ENCODE peak calls at places on chromosomes 12 and 14, in six cellular contexts. J, A, N, G, B and Y are unnamed samples.

GRCh38 chr12:106248177-106248848 is 493 bp upstream of the CKAP4 start:
- DNase-seq in J (peak; percentile 53), A (peak; percentile 71), N (peak; percentile 82), G (no peak), B (peak; percentile 71), Y (no peak)

GRCh38 chr12:103301642-103302620 is 193.8 kb downstream of the C12orf42 start:
- DNase-seq in J (no peak), A (no peak), N (no peak), G (no peak), B (no peak), Y (no peak)

GRCh38 chr12:50751921-50752721 is 11.8 kb upstream of the ATF1 start:
- DNase-seq in J (no peak), A (no peak), N (peak; percentile 16), G (no peak), B (no peak), Y (no peak)

GRCh38 chr12:1913377-1914115 is 4.9 kb downstream of the CACNA2D4 start:
- DNase-seq in J (peak; percentile 3), A (no peak), N (no peak), G (no peak), B (no peak), Y (no peak)

GRCh38 chr12:12582193-12582881 is 19.7 kb upstream of the DUSP16 start:
- DNase-seq in J (no peak), A (no peak), N (no peak), G (no peak), B (no peak), Y (no peak)

GRCh38 chr12:48813464-48814312 is 4.6 kb upstream of the CACNB3 start:
- DNase-seq in J (no peak), A (peak; percentile 55), N (peak; percentile 36), G (no peak), B (no peak), Y (no peak)

GRCh38 chr14:103943673-103944072 is 1.3 kb upstream of the RD3L start:
- DNase-seq in J (no peak), A (peak; percentile 50), N (peak; percentile 12), G (no peak), B (no peak), Y (no peak)

GRCh38 chr12:9872116-9872515 is 3.0 kb upstream of the CLEC2B start:
- DNase-seq in J (no peak), A (no peak), N (no peak), G (no peak), B (no peak), Y (no peak)

GRCh38 chr14:63088865-63089264 is 43.6 kb upstream of the KCNH5 start:
- DNase-seq in J (no peak), A (no peak), N (no peak), G (no peak), B (no peak), Y (no peak)

GRCh38 chr12:94561943-94562411 is 88.4 kb downstream of the TMCC3 start:
- DNase-seq in J (peak; percentile 28), A (peak; percentile 23), N (no peak), G (no peak), B (peak; percentile 41), Y (no peak)

GRCh38 chr12:26576266-26576665 is 256.7 kb downstream of the ITPR2 start:
- DNase-seq in J (no peak), A (no peak), N (no peak), G (no peak), B (no peak), Y (no peak)

GRCh38 chr12:23008613-23009012 is 383.6 kb downstream of the ETNK1 start:
- DNase-seq in J (no peak), A (no peak), N (no peak), G (no peak), B (no peak), Y (no peak)

GRCh38 chr14:100498068-100498467 is 89.1 kb downstream of the BEGAIN start:
- DNase-seq in J (no peak), A (no peak), N (no peak), G (no peak), B (no peak), Y (no peak)

GRCh38 chr12:117476341-117476740 is 114.9 kb upstream of the NOS1 start:
- DNase-seq in J (no peak), A (no peak), N (no peak), G (no peak), B (no peak), Y (no peak)

GRCh38 chr12:117470804-117471203 is 109.4 kb upstream of the NOS1 start:
- DNase-seq in J (no peak), A (no peak), N (no peak), G (no peak), B (no peak), Y (no peak)

GRCh38 chr12:117473856-117474255 is 112.4 kb upstream of the NOS1 start:
- DNase-seq in J (no peak), A (no peak), N (no peak), G (no peak), B (no peak), Y (no peak)

GRCh38 chr12:117469883-117470483 is 108.6 kb upstream of the NOS1 start:
- DNase-seq in J (no peak), A (no peak), N (no peak), G (no peak), B (no peak), Y (no peak)

GRCh38 chr12:117472983-117473382 is 111.6 kb upstream of the NOS1 start:
- DNase-seq in J (no peak), A (no peak), N (no peak), G (no peak), B (peak; percentile 8), Y (no peak)
- TF ChIP-seq CTCF in J (no peak), A (no peak), N (peak; percentile 22), G (no peak), B (no peak), Y (peak; percentile 25)

GRCh38 chr14:58129208-58129607 is 22.8 kb downstream of the ARMH4 start:
- DNase-seq in J (no peak), A (no peak), N (no peak), G (no peak), B (no peak), Y (no peak)
- TF ChIP-seq CTCF in J (no peak), A (no peak), N (peak; percentile 16), G (no peak), B (no peak), Y (peak; percentile 13)

GRCh38 chr12:52649066-52649465 is 2.9 kb downstream of the KRT2 start:
- DNase-seq in J (no peak), A (no peak), N (no peak), G (no peak), B (no peak), Y (no peak)
- TF ChIP-seq CTCF in J (no peak), A (no peak), N (no peak), G (no peak), B (no peak), Y (no peak)

DNA sequence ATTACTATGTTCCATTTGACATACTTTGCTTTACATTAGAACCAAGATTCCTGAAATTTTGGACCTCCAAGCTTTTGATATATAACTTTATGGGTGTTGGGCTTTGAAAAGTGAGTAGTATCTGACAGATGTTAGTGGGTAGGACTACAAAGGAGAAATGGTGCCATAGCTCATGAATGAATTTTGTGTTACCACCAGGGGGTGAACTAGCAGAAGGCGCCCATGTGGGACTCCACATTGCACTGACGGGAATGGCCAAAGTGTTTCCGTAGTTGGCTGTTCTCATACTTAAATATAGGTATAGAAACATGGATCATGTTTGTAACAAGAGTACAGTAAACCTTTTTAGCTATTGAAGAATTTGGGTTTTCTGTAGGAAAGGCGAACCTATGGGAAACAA is 337.5 kb downstream of the FLRT2 start:
- DNase-seq in J (no peak), A (no peak), N (no peak), G (no peak), B (no peak), Y (no peak)
- TF ChIP-seq CTCF in J (no peak), A (no peak), N (peak; percentile 17), G (no peak), B (no peak), Y (no peak)

DNA sequence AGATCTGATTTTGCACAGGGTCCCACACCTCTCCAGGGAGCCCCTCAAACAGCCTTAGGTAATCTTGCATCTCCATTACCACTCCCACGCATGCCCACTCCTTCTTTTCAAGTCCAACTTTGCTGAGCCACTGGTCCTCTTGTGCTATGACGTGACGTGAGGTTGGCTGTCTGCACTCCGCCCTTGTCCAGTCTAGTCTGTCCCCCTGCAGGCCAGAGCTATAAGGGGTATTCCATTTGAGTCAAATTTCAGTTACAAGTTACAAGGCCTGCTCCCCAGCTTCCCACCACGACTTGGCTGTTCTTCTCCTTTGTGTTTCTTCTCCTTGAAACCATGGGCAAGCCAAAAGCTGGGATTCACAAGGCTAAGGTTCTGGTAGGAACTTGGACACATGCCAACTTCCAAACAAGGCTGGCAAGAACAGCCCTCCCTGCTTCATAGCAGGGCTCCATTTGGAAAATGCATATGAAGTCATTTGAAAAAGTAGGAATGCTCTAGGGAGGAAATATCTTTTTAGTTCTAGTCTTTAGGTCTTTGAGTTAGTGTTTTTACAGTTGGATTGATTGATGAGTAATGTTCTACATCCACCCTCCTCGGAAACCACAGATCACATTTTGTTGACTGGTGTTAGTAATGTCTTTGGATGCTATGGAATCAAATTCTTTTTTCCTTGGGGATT is 49.1 kb downstream of the KCNA1 start:
- DNase-seq in J (no peak), A (no peak), N (peak; percentile 2), G (no peak), B (no peak), Y (no peak)
- TF ChIP-seq CTCF in J (no peak), A (no peak), N (no peak), G (no peak), B (no peak), Y (no peak)